ENCODE peak calls at places on chromosomes 13 and 19, in eight cellular contexts. O is breast epithelium, T is tibial nerve, H is IMR-90, X is esophagus muscularis mucosa, L is adrenal gland, E is A549, B is stomach. U is an unnamed sample.

GRCh38 chr13:42814868-42815267 is 33.5 kb downstream of the FAM216B start:
- DNase-seq in O (no peak), T (no peak), H (peak), X (no peak), L (no peak), E (peak), B (no peak), U (no peak)

GRCh38 chr13:27131202-27131623 is 40.4 kb downstream of the USP12 start:
- DNase-seq in O (no peak), T (no peak), H (peak), X (no peak), L (no peak), E (no peak), B (no peak), U (no peak)

GRCh38 chr19:38862321-38863059 is 12.7 kb upstream of the HNRNPL start:
- DNase-seq in O (peak), T (peak), H (no peak), X (no peak), L (peak), E (no peak), B (no peak), U (peak)

GRCh38 chr19:49676136-49676689 is 858 bp upstream of the PRMT1 start:
- DNase-seq in O (no peak), T (peak), H (peak), X (no peak), L (peak), E (peak), B (peak), U (peak)

GRCh38 chr13:36251528-36251927 is 37.2 kb upstream of the SOHLH2 start:
- DNase-seq in O (no peak), T (no peak), H (no peak), X (no peak), L (no peak), E (no peak), B (no peak), U (no peak)

GRCh38 chr19:51660975-51661600 is 14.5 kb upstream of the SIGLEC14 start:
- DNase-seq in O (peak), T (peak), H (peak), X (no peak), L (peak), E (peak), B (peak), U (peak)

GRCh38 chr19:41426116-41426841 is 895 bp downstream of the B3GNT8 start:
- DNase-seq in O (no peak), T (no peak), H (no peak), X (no peak), L (no peak), E (no peak), B (no peak), U (no peak)

GRCh38 chr19:23823952-23824389 is 65.3 kb upstream of the ZNF681 start:
- DNase-seq in O (no peak), T (no peak), H (no peak), X (no peak), L (no peak), E (no peak), B (no peak), U (no peak)

GRCh38 chr13:99655351-99656091 is 154.2 kb downstream of the TM9SF2 start:
- DNase-seq in O (no peak), T (no peak), H (peak), X (peak), L (no peak), E (peak), B (no peak), U (no peak)

GRCh38 chr13:23518231-23518630 is 52.0 kb upstream of the TNFRSF19 start:
- DNase-seq in O (no peak), T (no peak), H (no peak), X (peak), L (no peak), E (no peak), B (no peak), U (no peak)
- H3K4me3 ChIP-seq in O (no peak), T (no peak), H (no peak), X (no peak), L (no peak), E (no peak), B (no peak), U (no peak)

GRCh38 chr19:2047449-2048103 is 3.5 kb downstream of the MKNK2 start:
- DNase-seq in O (no peak), T (no peak), H (no peak), X (no peak), L (peak), E (peak), B (peak), U (no peak)

GRCh38 chr19:2047076-2047448 is 4.0 kb downstream of the MKNK2 start:
- DNase-seq in O (no peak), T (no peak), H (no peak), X (no peak), L (no peak), E (no peak), B (no peak), U (no peak)

GRCh38 chr19:2044709-2045500 is 6.1 kb downstream of the MKNK2 start:
- DNase-seq in O (no peak), T (no peak), H (no peak), X (no peak), L (peak), E (no peak), B (no peak), U (no peak)

GRCh38 chr19:2045501-2046045 is 5.5 kb downstream of the MKNK2 start:
- DNase-seq in O (no peak), T (no peak), H (no peak), X (no peak), L (peak), E (no peak), B (peak), U (no peak)

GRCh38 chr19:2046046-2046907 is 4.8 kb downstream of the MKNK2 start:
- DNase-seq in O (no peak), T (no peak), H (no peak), X (no peak), L (peak), E (no peak), B (no peak), U (no peak)
- TF ChIP-seq POLR2A in O (no peak), T (no peak), H (no peak), X (no peak), L (no peak), E (no peak), B (no peak), U (no peak)

GRCh38 chr19:4517451-4518057 is 732 bp downstream of the PLIN4 start:
- DNase-seq in O (no peak), T (no peak), H (no peak), X (no peak), L (no peak), E (no peak), B (no peak), U (no peak)

GRCh38 chr19:4519521-4520277 is 1.4 kb upstream of the PLIN4 start:
- DNase-seq in O (peak), T (no peak), H (no peak), X (no peak), L (no peak), E (no peak), B (no peak), U (peak)

GRCh38 chr19:4518345-4519171 is at the start of gene PLIN4:
- DNase-seq in O (peak), T (no peak), H (peak), X (no peak), L (no peak), E (no peak), B (peak), U (peak)

GRCh38 chr19:4521170-4521887 is 3.0 kb upstream of the PLIN4 start:
- DNase-seq in O (no peak), T (no peak), H (no peak), X (no peak), L (no peak), E (no peak), B (no peak), U (no peak)

GRCh38 chr19:4519172-4519496 is 848 bp upstream of the PLIN4 start:
- DNase-seq in O (no peak), T (no peak), H (no peak), X (no peak), L (no peak), E (no peak), B (no peak), U (no peak)
- H3K4me3 ChIP-seq in O (no peak), T (no peak), H (no peak), X (peak), L (no peak), E (no peak), B (no peak), U (no peak)

DNA sequence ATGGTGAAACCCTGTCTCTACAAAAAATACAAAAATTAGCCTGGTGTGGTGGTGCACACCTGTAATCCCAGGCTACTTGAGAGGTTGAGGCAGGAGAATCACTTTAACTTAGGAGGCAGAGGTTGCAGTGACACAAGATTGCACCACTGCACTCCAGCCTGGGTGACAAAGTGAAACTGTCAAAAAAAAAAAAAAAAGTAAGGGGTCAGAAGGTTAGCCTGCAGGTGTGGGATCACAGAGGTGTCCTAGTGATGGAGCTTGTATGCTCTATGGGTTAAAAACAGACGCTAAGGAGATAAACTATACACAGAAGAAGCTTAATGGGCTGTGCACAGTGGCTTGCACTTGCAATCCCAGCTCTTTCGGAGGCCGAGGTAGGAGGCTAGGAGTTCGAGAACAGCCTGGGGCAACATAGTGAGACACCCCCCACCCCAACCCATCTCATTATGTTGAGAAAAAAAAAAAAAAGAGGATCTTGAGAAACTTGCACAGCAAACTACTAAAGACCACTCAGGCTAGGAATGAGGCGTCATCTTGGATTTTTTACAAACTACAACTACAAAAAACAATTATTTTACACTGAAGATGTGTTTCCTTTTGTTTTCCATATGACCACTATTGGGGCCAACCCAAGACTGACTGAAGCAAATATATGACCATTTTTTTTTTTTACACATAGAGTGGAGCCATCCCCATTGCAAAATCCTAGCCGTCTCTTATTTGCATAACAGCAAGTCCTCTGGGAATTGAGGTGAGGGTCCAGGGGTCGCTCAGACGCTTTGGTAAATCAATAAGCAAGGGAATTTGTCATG is 7.9 kb downstream of the FOSB start:
- DNase-seq in O (no peak), T (no peak), H (peak), X (no peak), L (no peak), E (no peak), B (no peak), U (no peak)
- TF ChIP-seq POLR2A in O (no peak), T (no peak), H (no peak), X (no peak), L (no peak), E (no peak), B (no peak), U (no peak)

GRCh38 chr13:80988752-80989151 is 647.8 kb upstream of the SPRY2 start:
- DNase-seq in O (no peak), T (no peak), H (no peak), X (no peak), L (no peak), E (no peak), B (no peak), U (no peak)

GRCh38 chr13:80989770-80990169 is 648.8 kb upstream of the SPRY2 start:
- DNase-seq in O (no peak), T (no peak), H (no peak), X (no peak), L (no peak), E (no peak), B (no peak), U (no peak)

GRCh38 chr13:80989241-80989640 is 648.3 kb upstream of the SPRY2 start:
- DNase-seq in O (no peak), T (no peak), H (no peak), X (no peak), L (no peak), E (no peak), B (no peak), U (no peak)
- H3K4me3 ChIP-seq in O (no peak), T (no peak), H (no peak), X (no peak), L (no peak), E (no peak), B (no peak), U (no peak)

GRCh38 chr19:48401277-48401676 is 7.8 kb downstream of the GRIN2D start:
- DNase-seq in O (no peak), T (no peak), H (no peak), X (no peak), L (no peak), E (no peak), B (no peak), U (no peak)

GRCh38 chr19:48397263-48397635 is 3.8 kb downstream of the GRIN2D start:
- DNase-seq in O (no peak), T (no peak), H (no peak), X (no peak), L (no peak), E (no peak), B (no peak), U (no peak)

GRCh38 chr19:48397636-48398328 is 4.3 kb downstream of the GRIN2D start:
- DNase-seq in O (no peak), T (no peak), H (no peak), X (no peak), L (no peak), E (no peak), B (no peak), U (no peak)

GRCh38 chr19:48398329-48399235 is 5.1 kb downstream of the GRIN2D start:
- DNase-seq in O (peak), T (peak), H (peak), X (no peak), L (peak), E (peak), B (peak), U (no peak)

DNA sequence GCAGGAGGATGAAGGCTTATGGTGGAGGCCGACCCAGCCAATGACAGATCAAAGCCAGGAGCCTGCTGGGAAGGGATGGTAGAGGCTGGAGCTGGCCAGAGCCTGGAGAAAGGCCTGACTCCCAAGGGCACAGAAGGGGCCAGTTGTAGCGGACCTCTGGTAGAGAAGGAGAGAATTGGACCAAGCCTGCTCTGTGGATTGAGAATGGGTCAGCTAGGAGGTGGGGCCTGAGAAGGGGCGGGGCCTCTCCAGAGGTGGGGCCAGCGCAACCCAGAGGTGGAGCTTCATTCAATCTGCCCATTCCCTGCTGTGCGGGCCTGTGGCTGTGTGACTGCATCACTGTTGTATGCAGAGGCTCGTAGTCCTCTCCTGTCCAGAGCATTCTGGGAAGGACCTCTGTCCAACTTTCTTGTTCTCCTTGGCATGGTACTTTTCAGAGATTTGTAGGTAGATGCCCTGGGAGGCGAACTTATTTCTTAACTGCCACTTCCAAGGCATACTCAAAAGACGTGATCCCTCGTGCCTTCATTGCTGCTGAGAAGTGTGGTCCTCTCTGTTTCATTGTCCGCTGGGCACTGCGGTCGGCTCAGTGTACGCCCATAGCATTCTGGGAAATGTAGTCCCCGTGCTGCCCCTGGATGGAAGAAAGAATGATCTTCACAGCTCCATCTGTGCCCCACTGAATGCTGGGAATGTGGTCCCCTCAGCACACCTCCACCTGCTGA is 6.7 kb downstream of the GRIN2D start:
- DNase-seq in O (no peak), T (peak), H (peak), X (no peak), L (peak), E (peak), B (peak), U (no peak)
- TF ChIP-seq POLR2A in O (no peak), T (no peak), H (no peak), X (no peak), L (no peak), E (peak), B (no peak), U (no peak)

GRCh38 chr13:48840366-48840765 is 135.3 kb upstream of the FNDC3A start:
- DNase-seq in O (no peak), T (no peak), H (no peak), X (peak), L (no peak), E (no peak), B (no peak), U (no peak)
- H3K4me3 ChIP-seq in O (no peak), T (no peak), H (no peak), X (no peak), L (no peak), E (no peak), B (no peak), U (no peak)

DNA sequence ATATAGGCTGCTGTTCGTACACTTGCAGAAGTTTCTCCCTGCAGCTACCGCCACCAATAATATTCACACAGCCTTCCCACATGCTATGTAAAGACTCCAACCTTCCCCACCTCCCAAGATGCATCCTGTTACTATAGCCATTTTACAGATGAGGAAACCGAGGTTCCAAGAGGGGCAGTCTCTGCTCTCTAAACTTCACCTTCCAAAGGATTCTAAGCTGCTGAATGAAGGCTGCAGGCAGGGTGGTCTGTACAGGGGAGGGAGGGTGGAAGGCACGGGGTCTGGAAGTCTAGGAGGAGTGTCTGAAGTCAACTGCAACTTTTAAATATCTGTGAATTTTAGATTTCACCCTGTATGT is 1.9 kb upstream of the NFIC start:
- DNase-seq in O (no peak), T (no peak), H (no peak), X (no peak), L (no peak), E (no peak), B (no peak), U (no peak)
- TF ChIP-seq POLR2A in O (no peak), T (no peak), H (no peak), X (no peak), L (no peak), E (no peak), B (no peak), U (no peak)

GRCh38 chr19:11374449-11375142 is at the start of gene SWSAP1:
- DNase-seq in O (peak), T (peak), H (peak), X (peak), L (peak), E (peak), B (peak), U (peak)

GRCh38 chr19:11375143-11375948 is 880 bp downstream of the SWSAP1 start:
- DNase-seq in O (peak), T (peak), H (no peak), X (no peak), L (peak), E (no peak), B (peak), U (peak)

GRCh38 chr19:11373885-11374448 is 499 bp upstream of the SWSAP1 start:
- DNase-seq in O (no peak), T (no peak), H (no peak), X (no peak), L (no peak), E (no peak), B (no peak), U (no peak)

GRCh38 chr19:11370744-11371143 is 3.7 kb upstream of the SWSAP1 start:
- DNase-seq in O (no peak), T (no peak), H (no peak), X (no peak), L (no peak), E (no peak), B (no peak), U (no peak)

DNA sequence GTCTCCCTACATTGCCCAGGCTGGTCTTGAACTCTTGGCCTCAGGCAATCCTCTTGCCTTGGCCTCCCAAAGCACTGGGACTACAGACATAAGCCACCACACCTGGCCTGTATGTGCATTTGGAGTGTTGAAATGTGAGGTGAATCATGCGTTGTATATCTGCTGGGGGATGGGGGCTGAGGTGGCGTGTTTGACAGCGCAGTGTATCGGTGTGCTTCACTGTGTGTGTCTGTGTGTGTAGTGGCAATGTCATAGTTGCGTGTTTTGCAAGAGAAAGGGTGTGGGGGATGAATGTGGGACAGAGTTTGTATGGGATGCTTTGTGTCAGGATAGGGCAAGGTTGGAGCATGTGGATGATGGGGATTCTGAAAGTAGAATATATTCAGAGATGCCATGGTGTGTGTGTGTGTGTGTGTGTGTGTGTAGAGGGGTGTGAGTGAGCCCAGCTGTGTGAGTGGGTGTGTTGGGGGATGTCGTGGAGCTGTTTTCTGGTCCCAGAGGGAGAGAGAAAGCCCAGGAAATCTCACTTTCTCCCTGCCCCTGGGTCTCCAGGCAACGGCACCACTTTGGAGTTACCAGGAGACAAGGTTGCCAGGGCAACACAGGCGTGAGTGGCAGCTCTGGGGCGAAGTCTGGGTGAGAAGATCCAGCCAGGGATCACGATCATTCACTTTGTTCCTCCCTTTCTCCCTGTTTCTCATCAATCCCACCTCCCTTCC is 1.1 kb upstream of the SWSAP1 start:
- DNase-seq in O (no peak), T (no peak), H (no peak), X (no peak), L (peak), E (no peak), B (peak), U (no peak)
- H3K4me3 ChIP-seq in O (no peak), T (no peak), H (no peak), X (no peak), L (no peak), E (no peak), B (no peak), U (no peak)

DNA sequence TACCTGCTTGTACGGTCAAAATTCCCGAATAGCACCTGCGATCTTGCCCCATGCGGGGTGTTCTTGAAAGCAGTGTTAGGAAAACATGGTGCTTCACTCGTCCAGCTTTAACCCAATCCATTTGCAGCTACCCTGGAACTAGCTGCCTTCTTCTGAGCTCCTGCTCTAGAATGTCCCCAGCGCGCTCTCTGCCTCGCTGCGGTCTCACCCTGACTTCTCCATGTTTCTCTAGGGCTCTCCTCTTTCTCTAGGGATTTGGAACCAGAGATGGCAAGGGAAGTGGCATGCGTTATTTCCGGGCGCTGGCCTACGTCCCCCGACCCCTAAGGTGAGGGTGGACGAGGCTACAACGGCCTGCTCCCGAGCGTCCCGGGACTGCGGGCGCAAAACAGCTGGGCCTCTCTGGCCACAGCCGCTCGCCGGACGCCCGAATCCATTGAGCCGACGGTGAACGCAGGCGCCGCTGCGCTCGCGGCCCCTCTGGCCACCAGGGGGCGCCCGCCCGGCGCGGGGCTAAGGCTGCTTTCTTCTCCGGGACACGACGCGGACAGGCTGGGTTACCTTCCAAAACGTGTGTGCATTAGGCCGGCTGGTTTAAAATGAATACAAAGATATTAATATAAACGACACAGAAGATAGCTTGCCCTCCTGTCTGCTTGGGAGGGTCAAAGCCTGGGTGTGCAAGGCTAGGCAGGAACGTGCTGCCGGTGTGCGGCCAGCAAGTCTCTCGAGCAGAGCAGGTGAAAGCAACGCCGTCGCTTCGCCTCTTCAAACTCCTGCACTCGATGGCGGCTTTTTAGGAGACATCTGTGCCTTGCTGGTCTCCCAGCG is 1.8 kb upstream of the SPRY2 start:
- DNase-seq in O (peak), T (peak), H (peak), X (peak), L (peak), E (no peak), B (peak), U (peak)
- TF ChIP-seq POLR2A in O (no peak), T (peak), H (peak), X (no peak), L (peak), E (no peak), B (no peak), U (peak)

U was measured in uterus.